ENCODE peak calls at places on chromosomes 1 and 21, in nine cellular contexts. A is Calu3; I is NCI-H1417 treated with DMSO at 0.1 percent for 48 hours; M is stimulated activated CD4-positive, alpha-beta T cell treated with anti-CD3 and anti-CD28 coated beads, Interleukin-4, amount 100 ng/mL, for 1 hour; V is AG04450; J is activated gamma-delta T cell treated with Interleukin-2 at 50 U/mL for 16 hours; T is AG08396; U is PC-3; R is NCI-H1092. F is an unnamed sample.

GRCh38 chr1:75136158-75136815 is 2.1 kb downstream of the LHX8 start:
- DNase-seq in A (no peak), I (no peak), M (no peak), V (no peak), J (no peak), T (no peak), U (no peak), R (peak; percentile 27), F (peak; percentile 64)

GRCh38 chr1:2788506-2789163 is 12.9 kb downstream of the TTC34 start:
- DNase-seq in A (no peak), I (no peak), M (no peak), V (no peak), J (no peak), T (no peak), U (no peak), R (no peak), F (no peak)

GRCh38 chr1:86757272-86757984 is 53.1 kb downstream of the SH3GLB1 start:
- DNase-seq in A (no peak), I (no peak), M (no peak), V (no peak), J (no peak), T (peak; percentile 24), U (no peak), R (no peak), F (no peak)

GRCh38 chr1:22751124-22751531 is 40.5 kb downstream of the EPHB2 start:
- DNase-seq in A (peak; percentile 56), I (no peak), M (no peak), V (no peak), J (no peak), T (no peak), U (peak; percentile 51), R (no peak), F (no peak)

GRCh38 chr1:33094971-33095604 is 14.1 kb downstream of the AZIN2 start:
- DNase-seq in A (peak; percentile 76), I (no peak), M (no peak), V (peak; percentile 29), J (peak; percentile 23), T (peak; percentile 63), U (peak; percentile 88), R (peak; percentile 55), F (peak; percentile 71)

GRCh38 chr1:47755368-47755990 is 241.7 kb downstream of the TRABD2B start:
- DNase-seq in A (peak; percentile 44), I (no peak), M (peak; percentile 54), V (no peak), J (peak; percentile 21), T (no peak), U (peak; percentile 25), R (no peak), F (peak; percentile 70)

GRCh38 chr21:35011681-35012080 is 37.4 kb downstream of the RUNX1 start:
- DNase-seq in A (no peak), I (no peak), M (no peak), V (peak; percentile 21), J (no peak), T (no peak), U (peak; percentile 40), R (peak; percentile 36), F (no peak)

GRCh38 chr21:43893536-43894205 is 28.6 kb downstream of the AGPAT3 start:
- DNase-seq in A (no peak), I (no peak), M (no peak), V (no peak), J (no peak), T (no peak), U (no peak), R (no peak), F (no peak)

GRCh38 chr1:88847618-88848017 is 43.7 kb downstream of the GTF2B start:
- DNase-seq in A (no peak), I (no peak), M (no peak), V (no peak), J (no peak), T (no peak), U (no peak), R (no peak), F (no peak)

GRCh38 chr1:109598655-109599054 is 20.8 kb downstream of the GNAT2 start:
- DNase-seq in A (no peak), I (no peak), M (no peak), V (no peak), J (no peak), T (no peak), U (no peak), R (no peak), F (no peak)

GRCh38 chr1:119266386-119266785 is 102.2 kb upstream of the HAO2 start:
- DNase-seq in A (no peak), I (no peak), M (no peak), V (no peak), J (no peak), T (no peak), U (no peak), R (no peak), F (no peak)

GRCh38 chr1:34787461-34788420 is 5.1 kb upstream of the GJA4 start:
- DNase-seq in A (no peak), I (no peak), M (no peak), V (no peak), J (no peak), T (peak; percentile 55), U (no peak), R (no peak), F (no peak)

GRCh38 chr1:180530501-180530900 is 28.1 kb upstream of the ACBD6 start:
- DNase-seq in A (peak; percentile 78), I (no peak), M (no peak), V (peak; percentile 65), J (no peak), T (peak; percentile 14), U (peak; percentile 72), R (no peak), F (no peak)

GRCh38 chr21:42160111-42160949 is 58.6 kb upstream of the ABCG1 start:
- DNase-seq in A (no peak), I (no peak), M (no peak), V (no peak), J (no peak), T (no peak), U (no peak), R (no peak), F (no peak)

GRCh38 chr1:226034482-226034881 is 28.0 kb upstream of the H3-3A start:
- DNase-seq in A (no peak), I (no peak), M (no peak), V (peak; percentile 73), J (no peak), T (peak; percentile 86), U (peak; percentile 81), R (no peak), F (no peak)

GRCh38 chr1:29933110-29933509 is 696.8 kb downstream of the PTPRU start:
- DNase-seq in A (no peak), I (peak; percentile 30), M (no peak), V (no peak), J (no peak), T (no peak), U (peak; percentile 68), R (peak; percentile 28), F (no peak)

GRCh38 chr1:33502726-33503125 is 30.3 kb downstream of the ZSCAN20 start:
- DNase-seq in A (no peak), I (no peak), M (no peak), V (no peak), J (no peak), T (no peak), U (no peak), R (no peak), F (no peak)

GRCh38 chr1:29592261-29592615 is 355.9 kb downstream of the PTPRU start:
- DNase-seq in A (no peak), I (no peak), M (no peak), V (no peak), J (no peak), T (no peak), U (no peak), R (no peak), F (no peak)

GRCh38 chr1:97334454-97334853 is 586.4 kb downstream of the DPYD start:
- DNase-seq in A (no peak), I (no peak), M (no peak), V (peak; percentile 53), J (no peak), T (peak; percentile 29), U (peak; percentile 33), R (no peak), F (no peak)

GRCh38 chr1:52595061-52595460 is 7.1 kb upstream of the GPX7 start:
- DNase-seq in A (no peak), I (no peak), M (no peak), V (no peak), J (no peak), T (no peak), U (no peak), R (no peak), F (no peak)

GRCh38 chr1:247407180-247407616 is 8.8 kb upstream of the NLRP3 start:
- DNase-seq in A (no peak), I (no peak), M (peak; percentile 53), V (no peak), J (peak; percentile 61), T (no peak), U (peak; percentile 68), R (no peak), F (no peak)

F was measured in glutamatergic neuron.